ENCODE peak calls at places on chromosomes 7 and 10, in six cellular contexts. Z is choroid plexus epithelial cell, K is thoracic aorta, G is HFFc6, X is lower lobe of right lung, D is upper lobe of right lung. T is an unnamed sample.

GRCh38 chr7:33076737-33077136 is 14.2 kb upstream of the NT5C3A start:
- DNase-seq in Z (no peak), K (no peak), G (no peak), X (no peak), D (no peak), T (no peak)

GRCh38 chr7:155998766-155999630 is 186.7 kb upstream of the SHH start:
- DNase-seq in Z (no peak), K (no peak), G (no peak), X (no peak), D (peak; percentile 46), T (peak; percentile 56)

GRCh38 chr10:14549496-14549895 is 218.8 kb upstream of the FRMD4A start:
- DNase-seq in Z (peak; percentile 42), K (no peak), G (no peak), X (no peak), D (no peak), T (no peak)

GRCh38 chr7:46848944-46849343 is 733.0 kb downstream of the TNS3 start:
- DNase-seq in Z (peak; percentile 14), K (no peak), G (peak; percentile 87), X (no peak), D (no peak), T (no peak)

GRCh38 chr10:95295031-95295755 is 4.4 kb upstream of the PDLIM1 start:
- DNase-seq in Z (peak; percentile 75), K (no peak), G (peak; percentile 26), X (peak; percentile 78), D (peak; percentile 84), T (peak; percentile 89)

GRCh38 chr7:25262586-25262985 is 34.3 kb upstream of the NPVF start:
- DNase-seq in Z (peak; percentile 35), K (no peak), G (no peak), X (no peak), D (no peak), T (no peak)

GRCh38 chr10:125016611-125017202 is 74.8 kb downstream of the ZRANB1 start:
- DNase-seq in Z (no peak), K (no peak), G (no peak), X (no peak), D (no peak), T (peak; percentile 89)

GRCh38 chr7:102432476-102433318 is 678 bp upstream of the ORAI2 start:
- DNase-seq in Z (no peak), K (no peak), G (no peak), X (no peak), D (no peak), T (no peak)

GRCh38 chr7:34425194-34425593 is 232.8 kb upstream of the NPSR1 start:
- DNase-seq in Z (no peak), K (no peak), G (no peak), X (no peak), D (no peak), T (no peak)

GRCh38 chr7:64651203-64651602 is 14.7 kb upstream of the ZNF107 start:
- DNase-seq in Z (no peak), K (no peak), G (no peak), X (no peak), D (no peak), T (no peak)

GRCh38 chr7:34107306-34107705 is 202.0 kb downstream of the BMPER start:
- DNase-seq in Z (peak; percentile 59), K (no peak), G (peak; percentile 41), X (no peak), D (no peak), T (no peak)

GRCh38 chr7:158829021-158829341 is 328 bp downstream of the ESYT2 start:
- DNase-seq in Z (peak; percentile 88), K (no peak), G (peak; percentile 74), X (peak; percentile 81), D (peak; percentile 89), T (no peak)

GRCh38 chr7:100371561-100372171 is 1.6 kb upstream of the PILRA start:
- DNase-seq in Z (no peak), K (no peak), G (no peak), X (no peak), D (peak; percentile 61), T (peak; percentile 53)

GRCh38 chr7:149606826-149607225 is 109.2 kb upstream of the ZNF746 start:
- DNase-seq in Z (no peak), K (no peak), G (no peak), X (no peak), D (no peak), T (no peak)

GRCh38 chr10:83166344-83166743 is 973.0 kb upstream of the GHITM start:
- DNase-seq in Z (no peak), K (no peak), G (no peak), X (no peak), D (no peak), T (no peak)

GRCh38 chr7:18276380-18276779 is 219.2 kb upstream of the HDAC9 start:
- DNase-seq in Z (no peak), K (no peak), G (no peak), X (no peak), D (no peak), T (no peak)

GRCh38 chr7:136006208-136006607 is 29.0 kb upstream of the MTPN start:
- DNase-seq in Z (no peak), K (no peak), G (no peak), X (no peak), D (no peak), T (no peak)

GRCh38 chr7:44801890-44802289 is 5.4 kb downstream of the PPIA start:
- DNase-seq in Z (peak; percentile 48), K (no peak), G (no peak), X (no peak), D (no peak), T (no peak)

GRCh38 chr7:20385121-20385520 is 54.4 kb downstream of the ITGB8 start:
- DNase-seq in Z (peak; percentile 47), K (no peak), G (peak; percentile 8), X (no peak), D (no peak), T (no peak)

GRCh38 chr7:105245398-105246099 is 143.2 kb downstream of the SRPK2 start:
- DNase-seq in Z (no peak), K (no peak), G (no peak), X (no peak), D (no peak), T (no peak)

GRCh38 chr10:77479586-77479985 is 158.0 kb downstream of the KCNMA1 start:
- DNase-seq in Z (no peak), K (no peak), G (no peak), X (no peak), D (no peak), T (no peak)

GRCh38 chr7:54967384-54967783 is 51.4 kb upstream of the EGFR start:
- DNase-seq in Z (peak; percentile 68), K (no peak), G (no peak), X (peak; percentile 63), D (no peak), T (no peak)

GRCh38 chr7:90726623-90727022 is 130.5 kb downstream of the CDK14 start:
- DNase-seq in Z (peak; percentile 65), K (no peak), G (no peak), X (no peak), D (no peak), T (no peak)

GRCh38 chr7:98398567-98399372 is 2.1 kb downstream of the BAIAP2L1 start:
- DNase-seq in Z (peak; percentile 25), K (no peak), G (no peak), X (no peak), D (no peak), T (no peak)

GRCh38 chr7:73394416-73394815 is 39.2 kb upstream of the FZD9 start:
- DNase-seq in Z (peak; percentile 10), K (no peak), G (no peak), X (no peak), D (no peak), T (no peak)

GRCh38 chr7:98867271-98867701 is 2.5 kb downstream of the TMEM130 start:
- DNase-seq in Z (peak; percentile 20), K (no peak), G (no peak), X (peak; percentile 28), D (peak; percentile 59), T (no peak)

GRCh38 chr7:70749831-70750230 is 382.1 kb upstream of the GALNT17 start:
- DNase-seq in Z (no peak), K (no peak), G (no peak), X (no peak), D (no peak), T (no peak)

GRCh38 chr7:35752727-35753126 is 48.1 kb upstream of the SEPTIN7 start:
- DNase-seq in Z (peak; percentile 34), K (no peak), G (no peak), X (no peak), D (no peak), T (no peak)

GRCh38 chr7:106678795-106679152 is 17.8 kb upstream of the CCDC71L start:
- DNase-seq in Z (no peak), K (no peak), G (no peak), X (no peak), D (no peak), T (peak; percentile 33)

GRCh38 chr10:81179324-81179723 is 641.6 kb downstream of the SH2D4B start:
- DNase-seq in Z (no peak), K (no peak), G (no peak), X (no peak), D (no peak), T (no peak)

GRCh38 chr10:81177651-81178244 is 640.0 kb downstream of the SH2D4B start:
- DNase-seq in Z (no peak), K (no peak), G (no peak), X (no peak), D (no peak), T (no peak)

GRCh38 chr10:81182296-81182695 is 644.6 kb downstream of the SH2D4B start:
- DNase-seq in Z (no peak), K (no peak), G (no peak), X (no peak), D (no peak), T (no peak)

GRCh38 chr10:81179805-81180452 is 642.2 kb downstream of the SH2D4B start:
- DNase-seq in Z (peak; percentile 1), K (no peak), G (no peak), X (no peak), D (no peak), T (no peak)
- TF ChIP-seq CTCF in Z (peak; percentile 20), K (no peak), G (peak; percentile 55), X (peak; percentile 17), D (peak; percentile 33), T (peak; percentile 35)

GRCh38 chr7:131071786-131072504 is 255.7 kb upstream of the MKLN1 start:
- DNase-seq in Z (peak; percentile 86), K (no peak), G (peak; percentile 40), X (no peak), D (no peak), T (peak; percentile 77)
- TF ChIP-seq CTCF in Z (peak; percentile 47), K (peak; percentile 21), G (peak; percentile 75), X (peak; percentile 38), D (peak; percentile 50), T (peak; percentile 37)

DNA sequence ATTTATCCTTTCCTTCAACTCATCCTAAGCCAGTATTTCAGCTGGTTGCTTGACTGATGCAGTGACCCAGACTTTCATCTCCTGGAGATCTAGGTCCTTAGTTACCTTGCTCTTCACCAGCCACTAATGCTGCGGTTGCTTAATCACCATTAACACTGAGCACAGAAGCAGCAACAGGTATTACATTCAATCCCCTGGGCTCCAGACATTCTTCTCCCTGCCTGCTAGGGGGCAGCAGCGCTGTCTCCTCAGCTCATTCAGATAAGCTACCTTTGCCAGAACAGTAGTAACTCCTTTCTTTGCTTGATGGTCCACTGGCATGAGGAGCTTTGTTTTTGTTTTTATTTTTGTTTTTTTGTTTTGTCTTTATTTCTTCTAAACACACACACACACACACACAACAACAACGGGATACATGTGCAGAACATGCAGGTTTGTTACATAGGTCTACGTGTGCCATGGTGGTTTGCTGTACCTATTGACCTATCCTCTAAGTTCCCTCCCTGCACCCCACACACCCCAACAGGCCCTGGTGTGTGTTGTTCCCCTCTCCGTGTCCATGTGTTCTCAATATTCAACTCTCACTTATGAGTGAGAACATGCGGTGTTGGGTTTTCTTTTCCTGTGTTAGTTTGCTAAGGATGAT is 1043.2 kb upstream of the C7orf33 start:
- DNase-seq in Z (peak; percentile 46), K (no peak), G (no peak), X (no peak), D (peak; percentile 65), T (no peak)
- TF ChIP-seq CTCF in Z (peak; percentile 69), K (no peak), G (peak; percentile 33), X (peak; percentile 40), D (peak; percentile 47), T (peak; percentile 36)

GRCh38 chr7:2641406-2642393 is 9.9 kb downstream of the TTYH3 start:
- DNase-seq in Z (peak; percentile 96), K (peak; percentile 85), G (peak; percentile 97), X (peak; percentile 91), D (peak; percentile 93), T (peak; percentile 98)
- TF ChIP-seq CTCF in Z (no peak), K (peak; percentile 13), G (no peak), X (no peak), D (no peak), T (no peak)

T was measured in kidney.